ENCODE peak calls at places on chromosomes 16 and 17, in eight cellular contexts. K is body of pancreas; F is HFF-Myc; L is kidney; P is astrocyte of the cerebellum; E is CD4-positive, alpha-beta T cell; M is tibial nerve; H is GM12878. A is an unnamed sample.

GRCh38 chr16:65343556-65343955 is 221.7 kb upstream of the CDH11 start:
- DNase-seq in K (no peak), F (no peak), L (no peak), P (no peak), E (no peak), M (no peak), H (no peak), A (no peak)

GRCh38 chr17:37708008-37708615 is 36.7 kb downstream of the HNF1B start:
- DNase-seq in K (peak; percentile 72), F (no peak), L (no peak), P (no peak), E (no peak), M (no peak), H (no peak), A (no peak)

GRCh38 chr17:72656114-72656763 is 436.2 kb downstream of the SLC39A11 start:
- DNase-seq in K (no peak), F (no peak), L (no peak), P (no peak), E (no peak), M (no peak), H (no peak), A (peak; percentile 15)

GRCh38 chr16:5621826-5622225 is 524.2 kb upstream of the EEF2KMT start:
- DNase-seq in K (no peak), F (no peak), L (no peak), P (peak; percentile 44), E (no peak), M (no peak), H (no peak), A (no peak)

GRCh38 chr17:9021985-9022552 is 759 bp downstream of the NTN1 start:
- DNase-seq in K (no peak), F (no peak), L (peak; percentile 77), P (no peak), E (no peak), M (no peak), H (no peak), A (peak; percentile 49)

GRCh38 chr16:67311607-67312449 is 14.7 kb downstream of the KCTD19 start:
- DNase-seq in K (no peak), F (peak; percentile 97), L (no peak), P (peak; percentile 98), E (peak; percentile 5), M (no peak), H (peak; percentile 93), A (no peak)

GRCh38 chr17:72683506-72684404 is 408.7 kb downstream of the SLC39A11 start:
- DNase-seq in K (peak; percentile 17), F (no peak), L (no peak), P (peak; percentile 66), E (no peak), M (no peak), H (no peak), A (no peak)

GRCh38 chr16:67236551-67237395 is 9.8 kb downstream of the TMEM208 start:
- DNase-seq in K (no peak), F (no peak), L (peak; percentile 84), P (no peak), E (peak; percentile 77), M (no peak), H (no peak), A (peak; percentile 42)

GRCh38 chr17:17841620-17842025 is 4.8 kb upstream of the SREBF1 start:
- DNase-seq in K (peak; percentile 77), F (no peak), L (no peak), P (no peak), E (no peak), M (no peak), H (no peak), A (no peak)

GRCh38 chr17:4582101-4582501 is 2.2 kb upstream of the SMTNL2 start:
- DNase-seq in K (no peak), F (no peak), L (peak; percentile 60), P (no peak), E (no peak), M (no peak), H (no peak), A (no peak)

GRCh38 chr16:1909661-1910231 is 8.5 kb downstream of the HS3ST6 start:
- DNase-seq in K (no peak), F (no peak), L (no peak), P (no peak), E (no peak), M (no peak), H (no peak), A (no peak)

GRCh38 chr16:24151482-24151939 is 104.6 kb upstream of the CACNG3 start:
- DNase-seq in K (no peak), F (no peak), L (no peak), P (no peak), E (no peak), M (no peak), H (no peak), A (no peak)

GRCh38 chr17:21282231-21282630 is 2.3 kb upstream of the MAP2K3 start:
- DNase-seq in K (no peak), F (no peak), L (no peak), P (peak; percentile 86), E (no peak), M (no peak), H (no peak), A (no peak)

GRCh38 chr17:30164531-30164930 is 47.9 kb downstream of the NSRP1 start:
- DNase-seq in K (no peak), F (no peak), L (no peak), P (no peak), E (no peak), M (no peak), H (no peak), A (no peak)

GRCh38 chr17:68776451-68776850 is 175.3 kb upstream of the FAM20A start:
- DNase-seq in K (no peak), F (no peak), L (no peak), P (no peak), E (no peak), M (no peak), H (no peak), A (no peak)

GRCh38 chr16:67767953-67768352 is 38.4 kb downstream of the RANBP10 start:
- DNase-seq in K (no peak), F (peak; percentile 50), L (no peak), P (peak; percentile 26), E (no peak), M (no peak), H (no peak), A (no peak)

GRCh38 chr16:59591480-59591879 is 857.4 kb upstream of the GOT2 start:
- DNase-seq in K (no peak), F (no peak), L (no peak), P (peak; percentile 42), E (no peak), M (no peak), H (no peak), A (no peak)
- TF ChIP-seq CTCF in K (no peak), F (no peak), L (no peak), P (no peak), E (no peak), M (no peak), H (no peak), A (no peak)

GRCh38 chr16:30082545-30083090 is 6.8 kb downstream of the PPP4C start:
- DNase-seq in K (no peak), F (no peak), L (no peak), P (no peak), E (no peak), M (no peak), H (no peak), A (no peak)
- TF ChIP-seq CTCF in K (no peak), F (peak; percentile 12), L (no peak), P (peak; percentile 26), E (no peak), M (no peak), H (no peak), A (peak; percentile 31)

DNA sequence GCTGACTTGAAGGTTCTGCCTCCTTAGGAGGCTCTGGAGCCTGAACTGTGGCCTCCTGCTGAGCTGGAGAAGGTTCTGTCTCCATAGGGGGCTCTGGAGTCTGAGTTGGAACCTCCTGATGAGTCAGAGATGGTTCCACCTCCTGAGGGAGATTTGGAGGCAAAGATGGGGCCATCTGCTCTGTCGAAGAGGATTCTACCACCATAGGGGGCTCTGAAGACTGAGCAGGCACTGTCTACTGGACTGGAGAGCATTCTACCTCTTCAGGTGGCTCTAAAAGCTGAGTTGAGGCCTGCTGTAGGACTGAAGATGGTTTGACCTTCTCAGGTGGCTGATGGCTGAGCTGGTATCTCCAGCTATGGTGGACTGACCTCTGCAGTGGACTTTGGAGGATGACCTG is 16.2 kb downstream of the RDM1 start:
- DNase-seq in K (no peak), F (no peak), L (no peak), P (no peak), E (no peak), M (no peak), H (no peak), A (no peak)
- TF ChIP-seq CTCF in K (no peak), F (no peak), L (no peak), P (no peak), E (no peak), M (no peak), H (no peak), A (no peak)

DNA sequence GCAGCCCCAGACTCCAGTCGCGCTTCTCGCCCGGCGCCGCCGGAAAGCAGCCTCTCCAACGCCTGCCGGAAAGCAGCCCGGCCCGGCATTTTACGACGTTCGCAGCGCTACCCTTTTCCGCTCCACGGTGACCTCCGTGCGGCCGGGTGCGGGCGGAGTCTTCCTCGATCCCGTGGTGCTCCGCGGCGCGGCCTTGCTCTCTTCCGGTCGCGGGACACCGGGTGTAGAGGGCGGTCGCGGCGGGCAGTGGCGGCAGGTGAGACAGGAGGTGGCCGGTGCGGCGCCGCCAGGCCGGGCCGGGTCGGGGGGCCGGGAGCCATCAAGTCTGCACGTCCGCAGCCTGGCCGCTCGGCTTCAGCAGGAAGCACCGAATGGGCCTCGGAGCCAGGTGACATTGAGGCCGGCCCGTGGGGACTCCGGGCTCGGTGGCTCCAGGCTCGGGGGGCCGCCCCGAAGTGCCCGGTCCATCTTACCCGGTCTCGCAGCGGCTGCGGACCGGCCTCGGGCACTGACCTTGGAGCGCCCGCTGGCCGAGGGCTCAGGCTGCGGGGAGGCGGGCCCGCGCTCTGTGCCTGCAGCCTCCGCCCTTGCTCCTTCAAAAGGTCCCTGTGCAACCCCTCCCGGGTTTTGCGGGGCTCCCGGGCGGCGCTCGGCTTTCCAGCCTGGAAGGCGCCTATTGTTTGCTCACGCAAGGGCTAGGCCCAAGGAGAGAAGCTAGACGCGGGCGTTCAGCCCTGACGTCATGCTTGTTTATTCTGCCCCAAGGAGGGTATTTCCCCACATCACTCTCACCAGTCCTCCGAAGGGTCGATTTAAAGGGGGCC is at the start of the genes COX4I1 and EMC8:
- DNase-seq in K (peak; percentile 95), F (peak; percentile 59), L (peak; percentile 98), P (peak; percentile 78), E (peak; percentile 90), M (peak; percentile 84), H (peak; percentile 63), A (peak; percentile 94)
- TF ChIP-seq CTCF in K (no peak), F (no peak), L (no peak), P (no peak), E (no peak), M (no peak), H (no peak), A (no peak)

DNA sequence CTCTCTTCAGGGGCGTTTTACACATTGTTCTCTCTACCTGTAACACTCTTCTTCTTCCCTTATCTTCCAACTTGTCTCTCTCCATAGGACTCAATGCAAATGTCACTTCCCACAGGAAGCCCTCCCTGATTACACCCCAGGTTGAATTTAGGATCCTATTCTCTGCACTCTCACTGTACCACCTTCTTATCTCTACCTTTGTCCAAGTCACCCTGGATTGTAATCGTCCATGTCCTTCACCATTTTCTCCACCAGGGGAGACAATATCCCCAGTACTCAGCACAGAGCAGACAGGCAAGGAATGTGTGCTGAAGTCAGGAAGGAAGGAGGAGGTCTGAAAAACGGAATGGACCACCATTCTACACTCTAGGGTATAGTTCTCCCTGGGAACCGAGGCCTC is 14.1 kb downstream of the C16orf82 start:
- DNase-seq in K (no peak), F (no peak), L (no peak), P (no peak), E (no peak), M (no peak), H (no peak), A (no peak)
- TF ChIP-seq CTCF in K (no peak), F (peak; percentile 39), L (no peak), P (peak; percentile 51), E (peak; percentile 39), M (peak; percentile 12), H (peak; percentile 34), A (peak; percentile 56)

A was measured in neural crest cell.